ENCODE peak calls at places on chromosomes 11 and 22, in eight cellular contexts. One of them, this sample, is unnamed.

GRCh38 chr11:79437274-79437980 is 3.4 kb downstream of the TENM4 start:
- DNase-seq in thoracic aorta: peak; percentile 15
- DNase-seq in fibroblast of lung: peak; percentile 70
- DNase-seq in ovary: peak; percentile 84
- DNase-seq in esophagus squamous epithelium: no peak
- DNase-seq in sigmoid colon: peak; percentile 86
- DNase-seq in astrocyte: peak; percentile 42
- DNase-seq in CD4-positive, alpha-beta memory T cell: no peak
- DNase-seq in this sample: no peak

GRCh38 chr11:120137611-120138521 is at the start of gene TRIM29:
- DNase-seq in sigmoid colon: peak; percentile 48
- DNase-seq in CD4-positive, alpha-beta memory T cell: no peak
- DNase-seq in fibroblast of lung: no peak
- DNase-seq in astrocyte: no peak
- DNase-seq in ovary: no peak
- DNase-seq in esophagus squamous epithelium: no peak
- DNase-seq in thoracic aorta: no peak
- DNase-seq in this sample: no peak

GRCh38 chr11:6647282-6647679 is 8.3 kb downstream of the DCHS1 start:
- DNase-seq in sigmoid colon: peak; percentile 71
- DNase-seq in thoracic aorta: no peak
- DNase-seq in CD4-positive, alpha-beta memory T cell: no peak
- DNase-seq in astrocyte: no peak
- DNase-seq in ovary: no peak
- DNase-seq in fibroblast of lung: no peak
- DNase-seq in esophagus squamous epithelium: no peak
- DNase-seq in this sample: peak; percentile 53

GRCh38 chr11:18727499-18728236 is 1.7 kb upstream of the IGSF22 start:
- DNase-seq in fibroblast of lung: peak; percentile 8
- DNase-seq in ovary: peak; percentile 49
- DNase-seq in CD4-positive, alpha-beta memory T cell: peak; percentile 50
- DNase-seq in sigmoid colon: no peak
- DNase-seq in astrocyte: no peak
- DNase-seq in esophagus squamous epithelium: no peak
- DNase-seq in thoracic aorta: no peak
- DNase-seq in this sample: no peak

GRCh38 chr11:16598032-16598431 is 140.4 kb upstream of the C11orf58 start:
- DNase-seq in thoracic aorta: no peak
- DNase-seq in fibroblast of lung: no peak
- DNase-seq in esophagus squamous epithelium: no peak
- DNase-seq in astrocyte: no peak
- DNase-seq in sigmoid colon: no peak
- DNase-seq in ovary: no peak
- DNase-seq in CD4-positive, alpha-beta memory T cell: no peak
- DNase-seq in this sample: no peak

GRCh38 chr11:32215157-32215556 is 124.3 kb downstream of the RCN1 start:
- DNase-seq in fibroblast of lung: no peak
- DNase-seq in CD4-positive, alpha-beta memory T cell: no peak
- DNase-seq in esophagus squamous epithelium: no peak
- DNase-seq in thoracic aorta: no peak
- DNase-seq in ovary: no peak
- DNase-seq in sigmoid colon: no peak
- DNase-seq in astrocyte: no peak
- DNase-seq in this sample: no peak

GRCh38 chr11:62774407-62774806 is 3.2 kb downstream of the TAF6L start:
- DNase-seq in ovary: no peak
- DNase-seq in sigmoid colon: no peak
- DNase-seq in thoracic aorta: no peak
- DNase-seq in esophagus squamous epithelium: no peak
- DNase-seq in CD4-positive, alpha-beta memory T cell: no peak
- DNase-seq in astrocyte: no peak
- DNase-seq in fibroblast of lung: no peak
- DNase-seq in this sample: no peak

GRCh38 chr22:45450931-45451651 is 37.6 kb downstream of the RIBC2 start:
- DNase-seq in thoracic aorta: no peak
- DNase-seq in fibroblast of lung: peak; percentile 88
- DNase-seq in sigmoid colon: peak; percentile 83
- DNase-seq in ovary: no peak
- DNase-seq in esophagus squamous epithelium: no peak
- DNase-seq in CD4-positive, alpha-beta memory T cell: no peak
- DNase-seq in astrocyte: peak; percentile 88
- DNase-seq in this sample: no peak

GRCh38 chr11:92453055-92453454 is 228.4 kb downstream of the FAT3 start:
- DNase-seq in sigmoid colon: no peak
- DNase-seq in CD4-positive, alpha-beta memory T cell: no peak
- DNase-seq in astrocyte: peak; percentile 92
- DNase-seq in esophagus squamous epithelium: no peak
- DNase-seq in thoracic aorta: no peak
- DNase-seq in ovary: no peak
- DNase-seq in fibroblast of lung: peak; percentile 92
- DNase-seq in this sample: no peak

GRCh38 chr11:102560555-102561011 is 30.0 kb upstream of the MMP7 start:
- DNase-seq in esophagus squamous epithelium: no peak
- DNase-seq in astrocyte: peak; percentile 87
- DNase-seq in thoracic aorta: no peak
- DNase-seq in ovary: peak; percentile 16
- DNase-seq in CD4-positive, alpha-beta memory T cell: no peak
- DNase-seq in sigmoid colon: peak; percentile 76
- DNase-seq in fibroblast of lung: peak; percentile 86
- DNase-seq in this sample: no peak

GRCh38 chr11:86978247-86978646 is 23.1 kb upstream of the FZD4 start:
- DNase-seq in CD4-positive, alpha-beta memory T cell: no peak
- DNase-seq in esophagus squamous epithelium: no peak
- DNase-seq in fibroblast of lung: no peak
- DNase-seq in sigmoid colon: peak; percentile 82
- DNase-seq in astrocyte: no peak
- DNase-seq in ovary: peak; percentile 16
- DNase-seq in thoracic aorta: no peak
- DNase-seq in this sample: no peak

GRCh38 chr11:13745165-13745564 is 76.7 kb downstream of the FAR1 start:
- DNase-seq in CD4-positive, alpha-beta memory T cell: no peak
- DNase-seq in fibroblast of lung: no peak
- DNase-seq in thoracic aorta: no peak
- DNase-seq in ovary: no peak
- DNase-seq in sigmoid colon: no peak
- DNase-seq in esophagus squamous epithelium: no peak
- DNase-seq in astrocyte: no peak
- DNase-seq in this sample: no peak

GRCh38 chr11:8763070-8763469 is 80.5 kb downstream of the RPL27A start:
- DNase-seq in esophagus squamous epithelium: no peak
- DNase-seq in ovary: no peak
- DNase-seq in astrocyte: no peak
- DNase-seq in sigmoid colon: no peak
- DNase-seq in fibroblast of lung: no peak
- DNase-seq in CD4-positive, alpha-beta memory T cell: no peak
- DNase-seq in thoracic aorta: no peak
- DNase-seq in this sample: no peak

GRCh38 chr11:8757533-8757932 is 74.9 kb downstream of the RPL27A start:
- DNase-seq in ovary: no peak
- DNase-seq in fibroblast of lung: no peak
- DNase-seq in thoracic aorta: no peak
- DNase-seq in CD4-positive, alpha-beta memory T cell: no peak
- DNase-seq in astrocyte: no peak
- DNase-seq in sigmoid colon: peak; percentile 54
- DNase-seq in esophagus squamous epithelium: no peak
- DNase-seq in this sample: no peak

GRCh38 chr11:8759634-8760033 is 77.0 kb downstream of the RPL27A start:
- DNase-seq in CD4-positive, alpha-beta memory T cell: no peak
- DNase-seq in astrocyte: no peak
- DNase-seq in thoracic aorta: no peak
- DNase-seq in esophagus squamous epithelium: no peak
- DNase-seq in sigmoid colon: peak; percentile 90
- DNase-seq in ovary: peak; percentile 39
- DNase-seq in fibroblast of lung: no peak
- DNase-seq in this sample: no peak

GRCh38 chr11:8758619-8759169 is 76.1 kb downstream of the RPL27A start:
- DNase-seq in fibroblast of lung: no peak
- DNase-seq in astrocyte: no peak
- DNase-seq in CD4-positive, alpha-beta memory T cell: no peak
- DNase-seq in thoracic aorta: no peak
- DNase-seq in sigmoid colon: peak; percentile 57
- DNase-seq in ovary: no peak
- DNase-seq in esophagus squamous epithelium: no peak
- DNase-seq in this sample: no peak

GRCh38 chr11:8760896-8761295 is 78.3 kb downstream of the RPL27A start:
- DNase-seq in thoracic aorta: no peak
- DNase-seq in ovary: no peak
- DNase-seq in esophagus squamous epithelium: no peak
- DNase-seq in sigmoid colon: peak; percentile 40
- DNase-seq in astrocyte: peak; percentile 73
- DNase-seq in CD4-positive, alpha-beta memory T cell: no peak
- DNase-seq in fibroblast of lung: peak; percentile 77
- DNase-seq in this sample: no peak
- H3K27ac ChIP-seq in thoracic aorta: no peak overlapping the region
- H3K27ac ChIP-seq in ovary: peak overlapping the region; percentile 5
- H3K27ac ChIP-seq in esophagus squamous epithelium: peak overlapping the region; percentile 79
- H3K27ac ChIP-seq in sigmoid colon: peak overlapping the region; percentile 95
- H3K27ac ChIP-seq in astrocyte: no peak overlapping the region
- H3K27ac ChIP-seq in CD4-positive, alpha-beta memory T cell: no peak overlapping the region
- H3K27ac ChIP-seq in fibroblast of lung: no peak overlapping the region
- H3K27ac ChIP-seq in this sample: no peak overlapping the region

GRCh38 chr22:36563444-36563843 is 34.5 kb upstream of the EIF3D start:
- DNase-seq in thoracic aorta: no peak
- DNase-seq in ovary: no peak
- DNase-seq in CD4-positive, alpha-beta memory T cell: no peak
- DNase-seq in esophagus squamous epithelium: no peak
- DNase-seq in astrocyte: no peak
- DNase-seq in sigmoid colon: no peak
- DNase-seq in fibroblast of lung: no peak
- DNase-seq in this sample: no peak

GRCh38 chr22:36565152-36565507 is 36.2 kb upstream of the EIF3D start:
- DNase-seq in thoracic aorta: no peak
- DNase-seq in fibroblast of lung: no peak
- DNase-seq in sigmoid colon: no peak
- DNase-seq in astrocyte: no peak
- DNase-seq in esophagus squamous epithelium: no peak
- DNase-seq in CD4-positive, alpha-beta memory T cell: no peak
- DNase-seq in ovary: no peak
- DNase-seq in this sample: no peak

GRCh38 chr22:36565686-36566085 is 36.7 kb upstream of the EIF3D start:
- DNase-seq in sigmoid colon: no peak
- DNase-seq in thoracic aorta: no peak
- DNase-seq in astrocyte: peak; percentile 8
- DNase-seq in CD4-positive, alpha-beta memory T cell: no peak
- DNase-seq in esophagus squamous epithelium: no peak
- DNase-seq in ovary: no peak
- DNase-seq in fibroblast of lung: peak; percentile 22
- DNase-seq in this sample: no peak

GRCh38 chr22:36563898-36564297 is 34.9 kb upstream of the EIF3D start:
- DNase-seq in fibroblast of lung: no peak
- DNase-seq in ovary: no peak
- DNase-seq in sigmoid colon: no peak
- DNase-seq in esophagus squamous epithelium: no peak
- DNase-seq in CD4-positive, alpha-beta memory T cell: no peak
- DNase-seq in thoracic aorta: no peak
- DNase-seq in astrocyte: no peak
- DNase-seq in this sample: no peak

GRCh38 chr22:36564422-36565151 is 35.6 kb upstream of the EIF3D start:
- DNase-seq in sigmoid colon: no peak
- DNase-seq in thoracic aorta: no peak
- DNase-seq in CD4-positive, alpha-beta memory T cell: no peak
- DNase-seq in ovary: no peak
- DNase-seq in esophagus squamous epithelium: no peak
- DNase-seq in astrocyte: no peak
- DNase-seq in fibroblast of lung: no peak
- DNase-seq in this sample: no peak
- H3K4me1 ChIP-seq in sigmoid colon: no peaks in the 10 kb centered on the region
- H3K4me1 ChIP-seq in thoracic aorta: no peaks in the 10 kb centered on the region
- H3K4me1 ChIP-seq in CD4-positive, alpha-beta memory T cell: no peaks in the 10 kb centered on the region
- H3K4me1 ChIP-seq in ovary: no peaks in the 10 kb centered on the region
- H3K4me1 ChIP-seq in esophagus squamous epithelium: no peaks in the 10 kb centered on the region
- H3K4me1 ChIP-seq in astrocyte: peaks cover 8% of the 10 kb centered on the region
- H3K4me1 ChIP-seq in fibroblast of lung: no peaks in the 10 kb centered on the region
- H3K4me1 ChIP-seq in this sample: no peaks in the 10 kb centered on the region

DNA sequence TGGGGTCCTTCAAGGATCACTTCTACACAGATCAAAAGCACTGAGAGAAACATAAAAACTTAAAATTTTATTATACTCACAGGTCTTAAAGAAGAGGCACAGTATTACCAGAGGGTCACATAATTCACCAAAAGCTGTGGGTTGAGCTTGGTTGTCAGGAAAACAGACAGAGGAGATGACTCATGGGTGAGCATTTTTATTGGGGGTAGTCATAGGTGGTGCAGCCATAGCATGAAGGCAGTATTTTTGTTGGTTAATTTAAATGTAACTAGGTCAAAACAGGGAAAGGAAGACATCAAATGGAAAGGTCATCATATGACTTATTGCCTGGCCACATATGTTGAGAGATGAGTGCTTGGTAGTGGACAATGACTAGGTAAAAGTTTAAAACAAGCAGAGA is 24.2 kb downstream of the OR5B17 start:
- DNase-seq in CD4-positive, alpha-beta memory T cell: no peak
- DNase-seq in sigmoid colon: no peak
- DNase-seq in astrocyte: peak; percentile 87
- DNase-seq in ovary: no peak
- DNase-seq in thoracic aorta: no peak
- DNase-seq in esophagus squamous epithelium: no peak
- DNase-seq in fibroblast of lung: peak; percentile 90
- DNase-seq in this sample: no peak
- H3K27ac ChIP-seq in CD4-positive, alpha-beta memory T cell: no peak overlapping the region
- H3K27ac ChIP-seq in sigmoid colon: no peak overlapping the region
- H3K27ac ChIP-seq in astrocyte: peak overlapping the region; percentile 85
- H3K27ac ChIP-seq in ovary: no peak overlapping the region
- H3K27ac ChIP-seq in thoracic aorta: no peak overlapping the region
- H3K27ac ChIP-seq in esophagus squamous epithelium: no peak overlapping the region
- H3K27ac ChIP-seq in fibroblast of lung: peak overlapping the region; percentile 63
- H3K27ac ChIP-seq in this sample: no peak overlapping the region

DNA sequence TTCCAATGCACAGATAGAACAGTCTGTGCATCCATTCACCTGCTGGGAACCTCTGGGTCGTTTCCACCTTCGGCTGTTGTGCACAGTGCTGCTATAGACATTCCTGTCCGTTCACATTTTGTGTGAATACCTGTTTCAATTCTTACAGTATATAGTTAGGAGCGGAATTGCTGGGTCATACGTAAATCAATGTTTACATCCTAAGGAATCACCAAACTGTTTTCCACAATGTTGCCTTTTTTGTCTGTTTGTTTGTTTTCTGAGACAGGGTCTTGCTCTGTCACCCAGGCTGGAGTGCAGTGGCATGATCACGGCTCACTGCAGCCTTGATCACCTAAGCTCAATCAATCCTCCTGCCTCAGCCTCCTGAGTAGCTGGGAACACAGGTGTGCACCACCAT is 158.3 kb downstream of the CRYBB2 start:
- DNase-seq in CD4-positive, alpha-beta memory T cell: no peak
- DNase-seq in fibroblast of lung: no peak
- DNase-seq in thoracic aorta: no peak
- DNase-seq in astrocyte: no peak
- DNase-seq in ovary: no peak
- DNase-seq in esophagus squamous epithelium: no peak
- DNase-seq in sigmoid colon: no peak
- DNase-seq in this sample: no peak
- H3K4me1 ChIP-seq in CD4-positive, alpha-beta memory T cell: no peaks in the 10 kb centered on the region
- H3K4me1 ChIP-seq in fibroblast of lung: no peaks in the 10 kb centered on the region
- H3K4me1 ChIP-seq in thoracic aorta: no peaks in the 10 kb centered on the region
- H3K4me1 ChIP-seq in astrocyte: no peaks in the 10 kb centered on the region
- H3K4me1 ChIP-seq in ovary: no peaks in the 10 kb centered on the region
- H3K4me1 ChIP-seq in esophagus squamous epithelium: no peaks in the 10 kb centered on the region
- H3K4me1 ChIP-seq in sigmoid colon: no peaks in the 10 kb centered on the region
- H3K4me1 ChIP-seq in this sample: peaks cover 9% of the 10 kb centered on the region

This sample was measured in left lung.